ENCODE peak calls at places on chromosome 21, in eight cellular contexts. T is ovary; I is activated gamma-delta T cell treated with anti-CD3 and anti-CD28 coated beads, Interleukin-2, amount 50 U/mL, for 16 hours; M is fibroblast of the aortic adventitia; A is pancreas; G is lung microvascular endothelial cell; S is EL; U is activated T-cell treated with anti-CD3 and anti-CD28 coated beads for 24 hours. X is an unnamed sample.

GRCh38 chr21:41428847-41429246 is 2.8 kb downstream of the MX1 start:
- DNase-seq in T (no peak), I (no peak), M (no peak), A (no peak), G (no peak), S (no peak), U (no peak), X (no peak)

GRCh38 chr21:38821959-38822682 is 16.4 kb downstream of the ETS2 start:
- DNase-seq in T (no peak), I (no peak), M (no peak), A (no peak), G (no peak), S (no peak), U (no peak), X (no peak)

GRCh38 chr21:19322360-19322759 is 918.8 kb upstream of the TMPRSS15 start:
- DNase-seq in T (no peak), I (no peak), M (no peak), A (no peak), G (no peak), S (no peak), U (no peak), X (no peak)

GRCh38 chr21:28308516-28308915 is 684.2 kb downstream of the LTN1 start:
- DNase-seq in T (no peak), I (no peak), M (peak; percentile 31), A (no peak), G (no peak), S (peak; percentile 20), U (no peak), X (no peak)

GRCh38 chr21:43278766-43279577 is 110.2 kb downstream of the CRYAA start:
- DNase-seq in T (no peak), I (no peak), M (no peak), A (no peak), G (no peak), S (no peak), U (no peak), X (no peak)

GRCh38 chr21:41729701-41730368 is 37.0 kb downstream of the RIPK4 start:
- DNase-seq in T (no peak), I (no peak), M (no peak), A (no peak), G (no peak), S (no peak), U (no peak), X (no peak)

GRCh38 chr21:29145837-29146453 is 15.5 kb downstream of the MAP3K7CL start:
- DNase-seq in T (no peak), I (no peak), M (no peak), A (no peak), G (no peak), S (no peak), U (no peak), X (no peak)

GRCh38 chr21:40512590-40512989 is 334.4 kb downstream of the DSCAM start:
- DNase-seq in T (no peak), I (no peak), M (no peak), A (no peak), G (no peak), S (no peak), U (no peak), X (no peak)

GRCh38 chr21:43192501-43193081 is 23.8 kb downstream of the CRYAA start:
- DNase-seq in T (peak; percentile 8), I (no peak), M (no peak), A (no peak), G (no peak), S (no peak), U (no peak), X (peak; percentile 39)

GRCh38 chr21:43307677-43308070 is 119.3 kb downstream of the SIK1 start:
- DNase-seq in T (no peak), I (no peak), M (no peak), A (no peak), G (no peak), S (no peak), U (no peak), X (peak; percentile 19)

GRCh38 chr21:27290020-27290419 is 323.1 kb upstream of the ADAMTS5 start:
- DNase-seq in T (no peak), I (no peak), M (no peak), A (no peak), G (no peak), S (no peak), U (no peak), X (no peak)

GRCh38 chr21:38645282-38645681 is 147.0 kb upstream of the ERG start:
- DNase-seq in T (no peak), I (no peak), M (peak; percentile 65), A (no peak), G (no peak), S (peak; percentile 79), U (no peak), X (no peak)

GRCh38 chr21:40386301-40386911 is 460.6 kb downstream of the DSCAM start:
- DNase-seq in T (peak; percentile 11), I (no peak), M (no peak), A (peak; percentile 50), G (no peak), S (peak; percentile 8), U (peak; percentile 26), X (no peak)

GRCh38 chr21:20647603-20648002 is 350.6 kb upstream of the NCAM2 start:
- DNase-seq in T (no peak), I (no peak), M (peak; percentile 19), A (no peak), G (no peak), S (no peak), U (no peak), X (no peak)

GRCh38 chr21:35940074-35940927 is 120.0 kb downstream of the SETD4 start:
- DNase-seq in T (peak; percentile 38), I (no peak), M (peak; percentile 89), A (peak; percentile 38), G (peak; percentile 88), S (peak; percentile 76), U (no peak), X (peak; percentile 67)

GRCh38 chr21:43277481-43278351 is 108.9 kb downstream of the CRYAA start:
- DNase-seq in T (no peak), I (no peak), M (no peak), A (no peak), G (no peak), S (no peak), U (no peak), X (no peak)

GRCh38 chr21:14097881-14098499 is 112.8 kb downstream of the LIPI start:
- DNase-seq in T (no peak), I (no peak), M (no peak), A (no peak), G (no peak), S (no peak), U (no peak), X (peak; percentile 7)

GRCh38 chr21:35995522-35996088 is 64.7 kb downstream of the SETD4 start:
- DNase-seq in T (no peak), I (no peak), M (no peak), A (no peak), G (no peak), S (no peak), U (no peak), X (no peak)

GRCh38 chr21:31622397-31622796 is 37.1 kb upstream of the SOD1 start:
- DNase-seq in T (no peak), I (no peak), M (no peak), A (no peak), G (no peak), S (no peak), U (no peak), X (no peak)

GRCh38 chr21:42319851-42320602 is 4.8 kb upstream of the TFF3 start:
- DNase-seq in T (no peak), I (no peak), M (no peak), A (peak; percentile 42), G (no peak), S (no peak), U (no peak), X (peak; percentile 46)

GRCh38 chr21:21188513-21189188 is 190.4 kb downstream of the NCAM2 start:
- DNase-seq in T (no peak), I (no peak), M (peak; percentile 14), A (no peak), G (no peak), S (no peak), U (no peak), X (no peak)